ENCODE peak calls at places on chromosomes 4 and X, in four cellular contexts. One of them, this sample, is unnamed.

GRCh38 chrX:10597871-10598270 is 22.5 kb downstream of the MID1 start:
- DNase-seq in K562: peak
- DNase-seq in SK-N-SH: no peak
- DNase-seq in GM12878: no peak
- DNase-seq in this sample: no peak

GRCh38 chr4:94452476-94453300 is 946 bp downstream of the PDLIM5 start:
- DNase-seq in GM12878: no peak
- DNase-seq in SK-N-SH: peak
- DNase-seq in K562: peak
- DNase-seq in this sample: no peak

GRCh38 chr4:185542626-185543336 is 7.5 kb upstream of the PDLIM3 start:
- DNase-seq in K562: no peak
- DNase-seq in SK-N-SH: no peak
- DNase-seq in GM12878: no peak
- DNase-seq in this sample: no peak

GRCh38 chr4:101232074-101232776 is 115.1 kb downstream of the PPP3CA start:
- DNase-seq in K562: no peak
- DNase-seq in SK-N-SH: no peak
- DNase-seq in GM12878: no peak
- DNase-seq in this sample: no peak

GRCh38 chr4:111678466-111678865 is 466.8 kb upstream of the FAM241A start:
- DNase-seq in K562: no peak
- DNase-seq in SK-N-SH: no peak
- DNase-seq in GM12878: no peak
- DNase-seq in this sample: no peak

GRCh38 chr4:153137677-153138630 is 66.3 kb upstream of the TRIM2 start:
- DNase-seq in SK-N-SH: peak
- DNase-seq in GM12878: no peak
- DNase-seq in K562: peak
- DNase-seq in this sample: no peak

GRCh38 chr4:70269674-70270073 is 27.3 kb downstream of the CSN3 start:
- DNase-seq in SK-N-SH: peak
- DNase-seq in K562: no peak
- DNase-seq in GM12878: no peak
- DNase-seq in this sample: no peak

GRCh38 chrX:149284616-149285015 is 220.5 kb downstream of the IDS start:
- DNase-seq in K562: no peak
- DNase-seq in GM12878: no peak
- DNase-seq in SK-N-SH: no peak
- DNase-seq in this sample: no peak

GRCh38 chrX:29487214-29487613 is 728.1 kb upstream of the MAGEB2 start:
- DNase-seq in K562: no peak
- DNase-seq in GM12878: no peak
- DNase-seq in SK-N-SH: no peak
- DNase-seq in this sample: no peak

GRCh38 chrX:105302246-105302645 is 81.8 kb upstream of the TEX13A start:
- DNase-seq in K562: no peak
- DNase-seq in GM12878: no peak
- DNase-seq in SK-N-SH: no peak
- DNase-seq in this sample: no peak

GRCh38 chr4:163542275-163542674 is 47.8 kb downstream of the TMA16 start:
- DNase-seq in K562: no peak
- DNase-seq in GM12878: no peak
- DNase-seq in SK-N-SH: no peak
- DNase-seq in this sample: no peak

GRCh38 chr4:108396900-108397299 is 223.5 kb upstream of the RPL34 start:
- DNase-seq in SK-N-SH: no peak
- DNase-seq in GM12878: no peak
- DNase-seq in K562: no peak
- DNase-seq in this sample: no peak

GRCh38 chr4:163332526-163333405 is at the start of gene NPY1R:
- DNase-seq in GM12878: peak
- DNase-seq in SK-N-SH: peak
- DNase-seq in K562: peak
- DNase-seq in this sample: no peak

GRCh38 chr4:85659626-85660213 is 184.8 kb downstream of the ARHGAP24 start:
- DNase-seq in SK-N-SH: no peak
- DNase-seq in GM12878: no peak
- DNase-seq in K562: no peak
- DNase-seq in this sample: no peak

GRCh38 chrX:11745881-11746280 is 12.2 kb upstream of the MSL3 start:
- DNase-seq in SK-N-SH: no peak
- DNase-seq in GM12878: no peak
- DNase-seq in K562: no peak
- DNase-seq in this sample: no peak

GRCh38 chr4:118849867-118850812 is 14.2 kb upstream of the SEC24D start:
- DNase-seq in SK-N-SH: no peak
- DNase-seq in K562: no peak
- DNase-seq in GM12878: no peak
- DNase-seq in this sample: no peak

GRCh38 chr4:40234519-40235039 is 37.7 kb downstream of the RHOH start:
- DNase-seq in GM12878: no peak
- DNase-seq in K562: no peak
- DNase-seq in SK-N-SH: no peak
- DNase-seq in this sample: no peak

GRCh38 chr4:39044364-39044946 is 12.2 kb upstream of the TMEM156 start:
- DNase-seq in GM12878: peak
- DNase-seq in SK-N-SH: peak
- DNase-seq in K562: peak
- DNase-seq in this sample: peak
- TF ChIP-seq TAF1 in GM12878: peak
- TF ChIP-seq TAF1 in SK-N-SH: peak
- TF ChIP-seq TAF1 in K562: peak
- TF ChIP-seq TAF1 in this sample: peak

GRCh38 chr4:135372131-135372530 is 1170.5 kb upstream of the PABPC4L start:
- DNase-seq in K562: no peak
- DNase-seq in GM12878: no peak
- DNase-seq in SK-N-SH: no peak
- DNase-seq in this sample: no peak
- TF ChIP-seq TAF1 in K562: no peak
- TF ChIP-seq TAF1 in GM12878: no peak
- TF ChIP-seq TAF1 in SK-N-SH: no peak
- TF ChIP-seq TAF1 in this sample: no peak

GRCh38 chr4:2785613-2786012 is 7.3 kb upstream of the SH3BP2 start:
- DNase-seq in SK-N-SH: no peak
- DNase-seq in K562: peak
- DNase-seq in GM12878: peak
- DNase-seq in this sample: no peak
- TF ChIP-seq TAF1 in SK-N-SH: no peak
- TF ChIP-seq TAF1 in K562: no peak
- TF ChIP-seq TAF1 in GM12878: peak
- TF ChIP-seq TAF1 in this sample: no peak

GRCh38 chrX:79601336-79602131 is 234.4 kb upstream of the ITM2A start:
- DNase-seq in GM12878: no peak
- DNase-seq in SK-N-SH: no peak
- DNase-seq in K562: no peak
- DNase-seq in this sample: no peak
- TF ChIP-seq TAF1 in GM12878: no peak
- TF ChIP-seq TAF1 in SK-N-SH: no peak
- TF ChIP-seq TAF1 in K562: no peak
- TF ChIP-seq TAF1 in this sample: no peak

GRCh38 chr4:136863756-136864155 is 668.5 kb downstream of the PCDH18 start:
- DNase-seq in K562: no peak
- DNase-seq in GM12878: no peak
- DNase-seq in SK-N-SH: no peak
- DNase-seq in this sample: no peak
- TF ChIP-seq TAF1 in K562: no peak
- TF ChIP-seq TAF1 in GM12878: no peak
- TF ChIP-seq TAF1 in SK-N-SH: no peak
- TF ChIP-seq TAF1 in this sample: no peak

DNA sequence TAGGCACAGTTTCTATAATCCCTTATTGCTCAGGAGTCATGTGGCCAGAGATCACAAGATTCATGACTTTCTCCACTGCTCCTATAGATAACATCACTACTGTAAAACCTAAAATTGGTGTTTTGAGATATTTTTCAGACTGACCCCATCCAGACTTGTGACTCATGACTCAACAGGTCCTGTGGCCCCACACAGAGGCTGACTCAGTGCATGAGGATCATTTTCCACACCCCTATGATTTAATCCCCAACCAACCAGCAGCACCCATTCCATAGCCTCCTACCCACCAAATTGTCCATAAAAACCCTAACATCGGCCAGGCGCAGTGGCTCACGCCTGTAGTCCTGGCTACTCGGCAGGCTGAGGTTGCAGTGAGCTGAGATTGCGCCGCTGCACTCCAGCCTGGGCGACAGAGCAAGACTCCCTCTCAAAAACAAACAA is 13.2 kb upstream of the XIAP start:
- DNase-seq in SK-N-SH: no peak
- DNase-seq in K562: no peak
- DNase-seq in GM12878: no peak
- DNase-seq in this sample: no peak
- TF ChIP-seq TAF1 in SK-N-SH: no peak
- TF ChIP-seq TAF1 in K562: no peak
- TF ChIP-seq TAF1 in GM12878: no peak
- TF ChIP-seq TAF1 in this sample: no peak

DNA sequence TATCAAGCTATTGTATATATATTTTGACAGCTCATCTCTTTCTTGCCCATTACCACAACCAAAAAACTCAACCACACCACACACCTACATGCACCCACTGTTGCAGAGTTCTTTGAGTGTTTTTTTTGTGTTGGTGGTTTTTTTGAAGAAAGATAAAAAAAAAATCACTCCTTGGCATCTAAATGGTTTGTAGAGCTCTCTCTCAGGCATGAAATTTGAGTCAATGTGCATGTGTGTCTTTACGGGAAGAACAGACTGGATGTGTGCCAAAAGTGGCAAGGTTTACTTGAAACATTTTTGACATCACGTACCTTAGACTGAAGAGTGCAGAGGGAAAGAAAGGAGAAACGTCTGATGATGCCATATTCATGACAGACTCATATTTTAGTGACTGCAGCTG is 154.2 kb downstream of the FHIP1A start:
- DNase-seq in GM12878: no peak
- DNase-seq in SK-N-SH: no peak
- DNase-seq in K562: no peak
- DNase-seq in this sample: no peak
- TF ChIP-seq TAF1 in GM12878: no peak
- TF ChIP-seq TAF1 in SK-N-SH: no peak
- TF ChIP-seq TAF1 in K562: no peak
- TF ChIP-seq TAF1 in this sample: no peak

GRCh38 chr4:159048166-159048886 is 54.6 kb upstream of the RAPGEF2 start:
- DNase-seq in GM12878: no peak
- DNase-seq in K562: peak
- DNase-seq in SK-N-SH: peak
- DNase-seq in this sample: no peak
- TF ChIP-seq TAF1 in GM12878: no peak
- TF ChIP-seq TAF1 in K562: no peak
- TF ChIP-seq TAF1 in SK-N-SH: no peak
- TF ChIP-seq TAF1 in this sample: no peak

DNA sequence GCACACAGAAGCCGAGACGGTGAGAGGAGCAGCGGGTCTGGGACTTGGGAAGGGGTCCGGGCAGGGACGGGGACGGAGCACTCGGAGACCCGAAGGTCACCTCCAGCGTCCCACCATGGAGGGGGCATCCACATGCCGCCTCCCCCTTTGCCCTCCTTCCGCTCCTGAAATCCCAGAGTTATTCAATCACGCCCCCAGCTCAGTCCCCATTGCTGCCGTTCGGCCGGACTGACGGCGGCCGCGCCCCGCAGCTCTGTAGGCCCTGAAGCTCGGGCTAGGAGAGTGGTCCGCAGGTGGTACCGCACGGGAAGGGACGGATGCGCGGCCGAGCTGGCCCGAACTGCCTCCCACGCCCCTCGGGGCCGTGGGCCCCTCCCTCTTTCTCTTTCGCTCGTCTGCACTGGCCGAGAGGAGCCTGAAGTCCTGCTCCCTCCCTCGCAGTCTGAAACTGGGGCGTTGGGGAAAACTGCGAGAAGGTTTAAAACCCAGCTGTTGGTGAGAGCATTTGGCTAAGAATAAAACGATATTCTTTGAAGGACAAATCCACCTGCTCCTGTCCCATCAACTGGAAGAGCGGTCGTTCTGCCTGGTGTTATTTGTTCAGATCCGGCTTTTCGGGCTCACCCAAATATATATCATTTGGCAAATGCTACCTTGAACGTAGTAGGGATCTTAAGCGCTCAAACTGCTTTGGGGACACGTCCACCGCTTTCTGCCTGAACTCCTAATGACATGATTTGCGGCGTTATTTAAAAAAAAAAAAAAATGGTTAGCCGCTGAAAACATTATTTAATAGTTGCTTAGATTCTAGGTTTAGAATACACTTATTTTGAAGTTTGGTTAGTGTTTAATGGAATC is 719 bp downstream of the USO1 start:
- DNase-seq in K562: peak
- DNase-seq in GM12878: peak
- DNase-seq in SK-N-SH: peak
- DNase-seq in this sample: peak
- TF ChIP-seq TAF1 in K562: peak
- TF ChIP-seq TAF1 in GM12878: peak
- TF ChIP-seq TAF1 in SK-N-SH: no peak
- TF ChIP-seq TAF1 in this sample: peak

GRCh38 chrX:115174548-115174947 is 14.7 kb upstream of the RBMXL3 start:
- DNase-seq in K562: no peak
- DNase-seq in GM12878: no peak
- DNase-seq in SK-N-SH: no peak
- DNase-seq in this sample: no peak
- TF ChIP-seq TAF1 in K562: no peak
- TF ChIP-seq TAF1 in GM12878: no peak
- TF ChIP-seq TAF1 in SK-N-SH: no peak
- TF ChIP-seq TAF1 in this sample: no peak

This sample was measured in GM12892.